ENCODE peak calls at places on chromosomes 6 and 20, in eight cellular contexts. S, T, V, G, U, D, Z and Q are unnamed samples. For H3K4me1, the result is how much of the 10 kb centered on the place peaks cover.

GRCh38 chr6:114312931-114313330 is 29.9 kb downstream of the HS3ST5 start:
- DNase-seq in D (peak), Z (no peak), S (no peak), V (no peak), U (no peak), T (no peak), G (no peak), Q (no peak)

GRCh38 chr20:63226020-63226943 is 9.4 kb upstream of the BIRC7 start:
- DNase-seq in Z (no peak), V (no peak), D (no peak), U (no peak), T (no peak), S (no peak), G (no peak), Q (no peak)

GRCh38 chr20:49160057-49160929 is 27.8 kb downstream of the STAU1 start:
- DNase-seq in V (no peak), S (no peak), D (no peak), T (no peak), G (no peak), Z (no peak), U (no peak), Q (no peak)

GRCh38 chr6:142014515-142014914 is 118.2 kb upstream of the GJE1 start:
- DNase-seq in U (no peak), T (no peak), D (peak), Z (no peak), V (no peak), S (no peak), G (no peak), Q (no peak)

GRCh38 chr6:97913721-97914120 is 630.7 kb upstream of the MMS22L start:
- DNase-seq in T (no peak), U (no peak), S (no peak), Z (no peak), V (no peak), D (no peak), G (no peak), Q (no peak)

GRCh38 chr6:170291271-170292110 is 613 bp upstream of the DLL1 start:
- DNase-seq in G (no peak), T (peak), S (no peak), U (peak), V (peak), Z (peak), D (peak), Q (peak)

GRCh38 chr6:43869792-43870659 is 100.0 kb downstream of the VEGFA start:
- DNase-seq in U (no peak), V (no peak), S (no peak), T (peak), Z (no peak), G (no peak), D (no peak), Q (no peak)

GRCh38 chr6:105077592-105078463 is 102.0 kb downstream of the POPDC3 start:
- DNase-seq in V (no peak), G (no peak), T (no peak), S (no peak), Z (no peak), U (peak), D (peak), Q (no peak)

GRCh38 chr6:52597738-52598122 is 20.9 kb upstream of the TRAM2 start:
- DNase-seq in T (no peak), S (no peak), Z (no peak), D (no peak), U (no peak), G (no peak), V (no peak), Q (no peak)

GRCh38 chr6:53805725-53806124 is 10.9 kb downstream of the LRRC1 start:
- DNase-seq in Z (no peak), S (no peak), U (no peak), G (no peak), D (no peak), V (no peak), T (no peak), Q (no peak)

GRCh38 chr6:11072080-11072479 is 21.6 kb upstream of the SMIM13 start:
- DNase-seq in U (no peak), V (no peak), D (no peak), S (no peak), T (no peak), G (no peak), Z (no peak), Q (no peak)

GRCh38 chr6:87344513-87344912 is at the start of gene C6orf163:
- DNase-seq in D (no peak), U (no peak), G (no peak), S (no peak), V (no peak), Z (no peak), T (no peak), Q (no peak)
- H3K4me1 ChIP-seq in D (under half), U (under half), G (under half), S (under half), V (under half), Z (under half), T (under half), Q (under half)

GRCh38 chr6:42017021-42017643 is 33.2 kb upstream of the TAF8 start:
- DNase-seq in S (no peak), G (no peak), Z (no peak), T (peak), D (peak), V (peak), U (no peak), Q (no peak)
- H3K4me3 ChIP-seq in S (no peak), G (no peak), Z (no peak), T (no peak), D (no peak), V (no peak), U (no peak), Q (no peak)

GRCh38 chr20:59821788-59822187 is 111.6 kb downstream of the SYCP2 start:
- DNase-seq in D (no peak), Z (no peak), V (no peak), T (no peak), G (no peak), U (no peak), S (no peak), Q (peak)
- H3K4me1 ChIP-seq in D (under half), Z (under half), V (under half), T (under half), G (under half), U (under half), S (under half), Q (under half)

GRCh38 chr20:43789593-43789992 is 62.8 kb upstream of the GTSF1L start:
- DNase-seq in D (no peak), V (no peak), G (no peak), U (no peak), T (no peak), Z (no peak), S (no peak), Q (no peak)

GRCh38 chr20:43786885-43787284 is 60.1 kb upstream of the GTSF1L start:
- DNase-seq in G (no peak), U (no peak), D (no peak), S (no peak), V (no peak), Z (no peak), T (no peak), Q (no peak)

GRCh38 chr20:43787937-43788336 is 61.1 kb upstream of the GTSF1L start:
- DNase-seq in T (no peak), G (no peak), S (no peak), Z (no peak), U (no peak), D (no peak), V (no peak), Q (no peak)
- H3K4me3 ChIP-seq in T (no peak), G (no peak), S (no peak), Z (no peak), U (no peak), D (no peak), V (no peak), Q (no peak)